ENCODE peak calls at places on chromosomes 1 and 21, in six cellular contexts. One of them, this sample, is unnamed.
A peak's percentile ranks its signal among the peaks of the same experiment; 100 is the strongest.

GRCh38 chr1:11518016-11518670 is 39.2 kb downstream of the DISP3 start:
- DNase-seq in PC-3: no peak
- DNase-seq in HCT116: no peak
- DNase-seq in SK-N-SH: no peak
- DNase-seq in GM23248: no peak
- DNase-seq in neural progenitor cell: no peak
- DNase-seq in this sample: no peak

GRCh38 chr1:6001992-6002576 is 9.9 kb upstream of the NPHP4 start:
- DNase-seq in PC-3: peak; percentile 45
- DNase-seq in neural progenitor cell: no peak
- DNase-seq in GM23248: no peak
- DNase-seq in SK-N-SH: peak; percentile 84
- DNase-seq in HCT116: no peak
- DNase-seq in this sample: peak; percentile 45

GRCh38 chr1:57310992-57311790 is 112.7 kb downstream of the DAB1 start:
- DNase-seq in GM23248: no peak
- DNase-seq in HCT116: no peak
- DNase-seq in PC-3: no peak
- DNase-seq in SK-N-SH: no peak
- DNase-seq in neural progenitor cell: no peak
- DNase-seq in this sample: no peak

GRCh38 chr1:214670098-214670497 is 67.1 kb downstream of the CENPF start:
- DNase-seq in PC-3: no peak
- DNase-seq in neural progenitor cell: no peak
- DNase-seq in HCT116: no peak
- DNase-seq in SK-N-SH: peak; percentile 45
- DNase-seq in GM23248: peak; percentile 6
- DNase-seq in this sample: no peak

GRCh38 chr21:34592573-34592972 is 22.3 kb downstream of the RCAN1 start:
- DNase-seq in SK-N-SH: no peak
- DNase-seq in PC-3: no peak
- DNase-seq in neural progenitor cell: no peak
- DNase-seq in GM23248: no peak
- DNase-seq in HCT116: no peak
- DNase-seq in this sample: no peak

GRCh38 chr1:235078927-235079381 is 49.7 kb downstream of the TOMM20 start:
- DNase-seq in GM23248: peak; percentile 86
- DNase-seq in PC-3: peak; percentile 47
- DNase-seq in neural progenitor cell: no peak
- DNase-seq in SK-N-SH: no peak
- DNase-seq in HCT116: peak; percentile 33
- DNase-seq in this sample: peak; percentile 89

GRCh38 chr1:209527372-209527771 is 56.1 kb upstream of the CAMK1G start:
- DNase-seq in GM23248: peak; percentile 46
- DNase-seq in SK-N-SH: no peak
- DNase-seq in PC-3: peak; percentile 63
- DNase-seq in neural progenitor cell: no peak
- DNase-seq in HCT116: no peak
- DNase-seq in this sample: no peak

GRCh38 chr1:228842094-228842775 is 107.0 kb downstream of the RHOU start:
- DNase-seq in SK-N-SH: peak; percentile 45
- DNase-seq in neural progenitor cell: no peak
- DNase-seq in GM23248: peak; percentile 85
- DNase-seq in HCT116: peak; percentile 42
- DNase-seq in PC-3: peak; percentile 78
- DNase-seq in this sample: no peak

GRCh38 chr21:33852495-33852894 is 63.1 kb downstream of the ATP5PO start:
- DNase-seq in HCT116: no peak
- DNase-seq in SK-N-SH: no peak
- DNase-seq in PC-3: no peak
- DNase-seq in neural progenitor cell: no peak
- DNase-seq in GM23248: no peak
- DNase-seq in this sample: no peak

GRCh38 chr1:208101661-208102431 is 142.3 kb downstream of the PLXNA2 start:
- DNase-seq in HCT116: no peak
- DNase-seq in PC-3: no peak
- DNase-seq in GM23248: peak; percentile 30
- DNase-seq in neural progenitor cell: peak; percentile 72
- DNase-seq in SK-N-SH: no peak
- DNase-seq in this sample: no peak

GRCh38 chr1:34663031-34663430 is 91.8 kb upstream of the GJB5 start:
- DNase-seq in HCT116: no peak
- DNase-seq in neural progenitor cell: no peak
- DNase-seq in GM23248: no peak
- DNase-seq in PC-3: no peak
- DNase-seq in SK-N-SH: no peak
- DNase-seq in this sample: no peak

GRCh38 chr1:175094626-175095025 is 27.0 kb downstream of the TNN start:
- DNase-seq in HCT116: no peak
- DNase-seq in SK-N-SH: no peak
- DNase-seq in GM23248: no peak
- DNase-seq in PC-3: no peak
- DNase-seq in neural progenitor cell: no peak
- DNase-seq in this sample: no peak

GRCh38 chr1:165679282-165680036 is 18.9 kb downstream of the ALDH9A1 start:
- DNase-seq in neural progenitor cell: no peak
- DNase-seq in PC-3: peak; percentile 19
- DNase-seq in HCT116: no peak
- DNase-seq in SK-N-SH: no peak
- DNase-seq in GM23248: no peak
- DNase-seq in this sample: no peak

GRCh38 chr1:222732216-222733159 is 4.5 kb upstream of the FAM177B start:
- DNase-seq in PC-3: no peak
- DNase-seq in GM23248: no peak
- DNase-seq in SK-N-SH: no peak
- DNase-seq in HCT116: no peak
- DNase-seq in neural progenitor cell: no peak
- DNase-seq in this sample: peak; percentile 88

GRCh38 chr1:208247696-208248095 is 3.5 kb upstream of the PLXNA2 start:
- DNase-seq in SK-N-SH: no peak
- DNase-seq in HCT116: no peak
- DNase-seq in GM23248: no peak
- DNase-seq in PC-3: no peak
- DNase-seq in neural progenitor cell: no peak
- DNase-seq in this sample: no peak

GRCh38 chr21:44987886-44988606 is 48.2 kb downstream of the SLX9 start:
- DNase-seq in PC-3: no peak
- DNase-seq in HCT116: no peak
- DNase-seq in neural progenitor cell: no peak
- DNase-seq in GM23248: no peak
- DNase-seq in SK-N-SH: no peak
- DNase-seq in this sample: no peak

GRCh38 chr1:116738673-116739370 is 15.4 kb upstream of the CD2 start:
- DNase-seq in GM23248: no peak
- DNase-seq in PC-3: no peak
- DNase-seq in SK-N-SH: no peak
- DNase-seq in neural progenitor cell: no peak
- DNase-seq in HCT116: no peak
- DNase-seq in this sample: peak; percentile 81

GRCh38 chr1:64864018-64864945 is 102.1 kb downstream of the JAK1 start:
- DNase-seq in PC-3: peak; percentile 84
- DNase-seq in HCT116: peak; percentile 33
- DNase-seq in neural progenitor cell: no peak
- DNase-seq in SK-N-SH: no peak
- DNase-seq in GM23248: no peak
- DNase-seq in this sample: peak; percentile 95

GRCh38 chr1:33009561-33009960 is 27.1 kb downstream of the AK2 start:
- DNase-seq in SK-N-SH: no peak
- DNase-seq in HCT116: no peak
- DNase-seq in neural progenitor cell: no peak
- DNase-seq in GM23248: no peak
- DNase-seq in PC-3: no peak
- DNase-seq in this sample: no peak

GRCh38 chr21:39845581-39846130 is 21.6 kb upstream of the PCP4 start:
- DNase-seq in HCT116: no peak
- DNase-seq in SK-N-SH: no peak
- DNase-seq in GM23248: no peak
- DNase-seq in PC-3: no peak
- DNase-seq in neural progenitor cell: peak; percentile 42
- DNase-seq in this sample: no peak

GRCh38 chr1:12232221-12232620 is 2.4 kb downstream of the VPS13D start:
- DNase-seq in PC-3: peak; percentile 78
- DNase-seq in SK-N-SH: no peak
- DNase-seq in neural progenitor cell: no peak
- DNase-seq in GM23248: no peak
- DNase-seq in HCT116: peak; percentile 41
- DNase-seq in this sample: no peak

GRCh38 chr1:220696863-220697231 is 6.7 kb downstream of the C1orf115 start:
- DNase-seq in GM23248: peak; percentile 46
- DNase-seq in neural progenitor cell: no peak
- DNase-seq in HCT116: no peak
- DNase-seq in PC-3: no peak
- DNase-seq in SK-N-SH: no peak
- DNase-seq in this sample: no peak

GRCh38 chr21:42317826-42318746 is 2.9 kb upstream of the TFF3 start:
- DNase-seq in HCT116: no peak
- DNase-seq in GM23248: no peak
- DNase-seq in SK-N-SH: no peak
- DNase-seq in PC-3: no peak
- DNase-seq in neural progenitor cell: no peak
- DNase-seq in this sample: no peak

GRCh38 chr21:29639366-29640232 is 300.2 kb downstream of the GRIK1 start:
- DNase-seq in PC-3: no peak
- DNase-seq in SK-N-SH: no peak
- DNase-seq in neural progenitor cell: no peak
- DNase-seq in GM23248: no peak
- DNase-seq in HCT116: no peak
- DNase-seq in this sample: no peak
- H3K4me3 ChIP-seq in PC-3: no peak overlapping the region
- H3K4me3 ChIP-seq in SK-N-SH: no peak overlapping the region
- H3K4me3 ChIP-seq in neural progenitor cell: no peak overlapping the region
- H3K4me3 ChIP-seq in GM23248: no peak overlapping the region
- H3K4me3 ChIP-seq in HCT116: no peak overlapping the region
- H3K4me3 ChIP-seq in this sample: no peak overlapping the region

GRCh38 chr1:205698921-205699320 is 18.6 kb upstream of the SLC45A3 start:
- DNase-seq in GM23248: no peak
- DNase-seq in HCT116: no peak
- DNase-seq in SK-N-SH: no peak
- DNase-seq in neural progenitor cell: no peak
- DNase-seq in PC-3: no peak
- DNase-seq in this sample: no peak

GRCh38 chr1:205701405-205701804 is 21.1 kb upstream of the SLC45A3 start:
- DNase-seq in SK-N-SH: no peak
- DNase-seq in HCT116: no peak
- DNase-seq in PC-3: no peak
- DNase-seq in neural progenitor cell: no peak
- DNase-seq in GM23248: no peak
- DNase-seq in this sample: no peak

GRCh38 chr1:205699416-205699815 is 19.1 kb upstream of the SLC45A3 start:
- DNase-seq in SK-N-SH: no peak
- DNase-seq in PC-3: no peak
- DNase-seq in GM23248: no peak
- DNase-seq in HCT116: no peak
- DNase-seq in neural progenitor cell: no peak
- DNase-seq in this sample: no peak

GRCh38 chr1:205701891-205702290 is 21.6 kb upstream of the SLC45A3 start:
- DNase-seq in GM23248: no peak
- DNase-seq in neural progenitor cell: no peak
- DNase-seq in PC-3: no peak
- DNase-seq in HCT116: no peak
- DNase-seq in SK-N-SH: no peak
- DNase-seq in this sample: no peak

GRCh38 chr1:205700865-205701401 is 20.6 kb upstream of the SLC45A3 start:
- DNase-seq in neural progenitor cell: peak; percentile 72
- DNase-seq in PC-3: no peak
- DNase-seq in HCT116: no peak
- DNase-seq in GM23248: peak; percentile 10
- DNase-seq in SK-N-SH: no peak
- DNase-seq in this sample: no peak
- H3K9ac ChIP-seq in neural progenitor cell: no peak overlapping the region
- H3K9ac ChIP-seq in PC-3: no peak overlapping the region
- H3K9ac ChIP-seq in HCT116: no peak overlapping the region
- H3K9ac ChIP-seq in GM23248: no peak overlapping the region
- H3K9ac ChIP-seq in SK-N-SH: no peak overlapping the region
- H3K9ac ChIP-seq in this sample: no peak overlapping the region

GRCh38 chr1:94925561-94926364 is 1.1 kb downstream of the CNN3 start:
- DNase-seq in neural progenitor cell: peak; percentile 99
- DNase-seq in GM23248: peak; percentile 86
- DNase-seq in HCT116: peak; percentile 72
- DNase-seq in PC-3: peak; percentile 95
- DNase-seq in SK-N-SH: peak; percentile 74
- DNase-seq in this sample: no peak
- TF ChIP-seq EZH2phosphoT487 in neural progenitor cell: no peak
- TF ChIP-seq EZH2phosphoT487 in GM23248: no peak
- TF ChIP-seq EZH2phosphoT487 in HCT116: no peak
- TF ChIP-seq EZH2phosphoT487 in PC-3: no peak
- TF ChIP-seq EZH2phosphoT487 in SK-N-SH: no peak
- TF ChIP-seq EZH2phosphoT487 in this sample: no peak

GRCh38 chr1:66375125-66375524 is 158.8 kb upstream of the SGIP1 start:
- DNase-seq in neural progenitor cell: no peak
- DNase-seq in PC-3: no peak
- DNase-seq in GM23248: peak; percentile 39
- DNase-seq in HCT116: no peak
- DNase-seq in SK-N-SH: no peak
- DNase-seq in this sample: no peak
- H3K4me3 ChIP-seq in neural progenitor cell: no peak overlapping the region
- H3K4me3 ChIP-seq in PC-3: no peak overlapping the region
- H3K4me3 ChIP-seq in GM23248: no peak overlapping the region
- H3K4me3 ChIP-seq in HCT116: no peak overlapping the region
- H3K4me3 ChIP-seq in SK-N-SH: no peak overlapping the region
- H3K4me3 ChIP-seq in this sample: no peak overlapping the region

GRCh38 chr1:163928080-163928479 is 606.3 kb downstream of the NUF2 start:
- DNase-seq in PC-3: no peak
- DNase-seq in neural progenitor cell: no peak
- DNase-seq in HCT116: no peak
- DNase-seq in SK-N-SH: no peak
- DNase-seq in GM23248: no peak
- DNase-seq in this sample: no peak
- H3K9ac ChIP-seq in PC-3: no peak overlapping the region
- H3K9ac ChIP-seq in neural progenitor cell: no peak overlapping the region
- H3K9ac ChIP-seq in HCT116: no peak overlapping the region
- H3K9ac ChIP-seq in SK-N-SH: no peak overlapping the region
- H3K9ac ChIP-seq in GM23248: no peak overlapping the region
- H3K9ac ChIP-seq in this sample: no peak overlapping the region

This sample was measured in MM.1S.